ENCODE peak calls at places on chromosome 7, in ten cellular contexts. L is SK-N-SH, S is heart left ventricle, M is left lung, C is fibroblast of lung, T is hepatocyte, E is tibial nerve, Y is breast epithelium, I is upper lobe of right lung, V is ovary. B is an unnamed sample.

GRCh38 chr7:4267326-4268039 is 414.6 kb upstream of the FOXK1 start:
- DNase-seq in T (no peak), L (no peak), M (no peak), S (no peak), Y (no peak), I (no peak), C (no peak), E (no peak), V (no peak), B (no peak)

GRCh38 chr7:80823066-80823465 is 95.8 kb downstream of the SEMA3C start:
- DNase-seq in E (no peak), T (no peak), C (no peak), Y (no peak), M (no peak), S (no peak), L (no peak), V (no peak), I (no peak), B (no peak)

GRCh38 chr7:123242467-123243097 is 42.8 kb upstream of the SLC13A1 start:
- DNase-seq in L (peak; percentile 8), S (no peak), Y (no peak), I (no peak), M (no peak), C (no peak), V (no peak), E (no peak), T (peak; percentile 64), B (no peak)

GRCh38 chr7:34160261-34160752 is 255.0 kb downstream of the BMPER start:
- DNase-seq in L (no peak), C (peak; percentile 44), I (no peak), Y (no peak), E (no peak), V (no peak), S (no peak), T (no peak), M (no peak), B (no peak)

GRCh38 chr7:96329189-96329588 is 7.3 kb upstream of the SLC25A13 start:
- DNase-seq in C (no peak), E (no peak), I (no peak), T (no peak), M (no peak), S (no peak), L (no peak), Y (no peak), V (no peak), B (no peak)

GRCh38 chr7:95628831-95629439 is 32.6 kb upstream of the PDK4 start:
- DNase-seq in Y (no peak), V (no peak), C (peak; percentile 93), S (peak; percentile 21), T (peak; percentile 30), E (no peak), M (no peak), I (no peak), L (no peak), B (no peak)

GRCh38 chr7:123871998-123872867 is 27.3 kb downstream of the HYAL4 start:
- DNase-seq in E (no peak), S (peak; percentile 8), C (peak; percentile 70), L (peak; percentile 61), T (peak; percentile 77), Y (no peak), V (peak; percentile 30), I (no peak), M (no peak), B (no peak)

GRCh38 chr7:48251766-48252165 is 80.5 kb downstream of the ABCA13 start:
- DNase-seq in I (no peak), E (no peak), Y (no peak), M (no peak), L (no peak), T (no peak), C (no peak), S (no peak), V (no peak), B (no peak)

GRCh38 chr7:7857143-7857583 is 111.4 kb upstream of the GLCCI1 start:
- DNase-seq in T (no peak), Y (no peak), L (no peak), M (no peak), E (no peak), I (no peak), S (no peak), C (no peak), V (no peak), B (no peak)

GRCh38 chr7:79272066-79272669 is 181.3 kb downstream of the MAGI2 start:
- DNase-seq in M (no peak), T (peak; percentile 60), Y (no peak), V (no peak), E (no peak), I (no peak), S (no peak), L (peak; percentile 41), C (peak; percentile 74), B (no peak)

GRCh38 chr7:90626011-90626410 is 29.9 kb downstream of the CDK14 start:
- DNase-seq in L (no peak), C (peak; percentile 43), Y (no peak), S (no peak), T (no peak), V (no peak), M (no peak), I (no peak), E (no peak), B (no peak)

GRCh38 chr7:33757563-33758165 is 147.7 kb upstream of the BMPER start:
- DNase-seq in M (no peak), V (peak; percentile 22), C (peak; percentile 67), E (peak; percentile 26), I (no peak), T (peak; percentile 58), L (peak; percentile 45), Y (no peak), S (no peak), B (no peak)

GRCh38 chr7:1309290-1309689 is 76.6 kb downstream of the UNCX start:
- DNase-seq in S (no peak), V (no peak), M (no peak), T (no peak), I (no peak), C (no peak), Y (no peak), E (no peak), L (no peak), B (no peak)

GRCh38 chr7:43193905-43194304 is 81.5 kb downstream of the HECW1 start:
- DNase-seq in V (no peak), C (no peak), L (no peak), T (no peak), M (no peak), E (no peak), S (no peak), Y (no peak), I (no peak), B (no peak)

GRCh38 chr7:44072364-44073231 is 7.2 kb upstream of the PGAM2 start:
- DNase-seq in E (peak; percentile 58), M (peak; percentile 75), C (peak; percentile 78), S (peak; percentile 84), T (peak; percentile 84), L (peak; percentile 93), I (no peak), V (peak; percentile 78), Y (peak; percentile 56), B (peak; percentile 31)

DNA sequence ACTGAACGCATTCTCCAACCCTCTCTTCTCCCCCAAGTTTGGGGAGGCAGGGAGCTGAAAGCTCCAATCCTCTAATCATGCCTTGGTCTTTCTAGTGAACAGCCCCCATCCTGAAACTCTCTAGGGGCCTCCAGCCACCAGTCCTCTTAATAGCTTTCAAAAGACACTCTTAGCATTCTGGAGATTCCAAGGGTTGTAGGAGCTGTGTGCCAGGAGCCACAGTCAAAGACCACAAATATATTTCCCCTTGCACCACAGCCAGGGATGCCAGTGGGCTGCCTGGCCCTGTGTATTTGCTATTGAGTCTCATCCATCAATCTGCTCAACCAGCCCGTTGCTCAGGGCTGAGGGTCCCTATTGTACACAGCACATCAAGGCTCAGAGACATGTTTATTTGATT is 18.5 kb upstream of the MLXIPL start:
- DNase-seq in M (no peak), I (no peak), V (no peak), L (no peak), C (no peak), S (no peak), E (no peak), T (no peak), Y (no peak), B (no peak)
- H3K27me3 ChIP-seq in M (peaks cover 12% of the 10 kb centered on the region), I (peaks cover 13% of the 10 kb centered on the region), V (no peaks in the 10 kb centered on the region), L (peaks cover 59% of the 10 kb centered on the region), C (peaks cover 23% of the 10 kb centered on the region), S (peaks cover 6% of the 10 kb centered on the region), E (no peaks in the 10 kb centered on the region), T (peaks cover 11% of the 10 kb centered on the region), Y (peaks cover 12% of the 10 kb centered on the region), B (peaks cover 24% of the 10 kb centered on the region)

GRCh38 chr7:139989366-139990141 is 73.2 kb downstream of the PARP12 start:
- DNase-seq in L (no peak), C (no peak), I (no peak), S (no peak), T (no peak), Y (no peak), E (no peak), M (no peak), V (no peak), B (no peak)

GRCh38 chr7:139985811-139986210 is 76.9 kb downstream of the PARP12 start:
- DNase-seq in V (no peak), I (peak; percentile 35), C (no peak), M (no peak), T (no peak), L (no peak), Y (no peak), E (no peak), S (no peak), B (no peak)

GRCh38 chr7:139990571-139990970 is 72.2 kb downstream of the PARP12 start:
- DNase-seq in E (no peak), S (no peak), V (no peak), C (no peak), Y (no peak), T (no peak), I (no peak), M (no peak), L (no peak), B (no peak)

GRCh38 chr7:139990142-139990535 is 72.6 kb downstream of the PARP12 start:
- DNase-seq in E (no peak), Y (no peak), I (no peak), S (no peak), C (no peak), M (no peak), T (no peak), L (no peak), V (no peak), B (no peak)

GRCh38 chr7:139987691-139988516 is 74.8 kb downstream of the PARP12 start:
- DNase-seq in I (no peak), S (no peak), M (no peak), T (no peak), V (no peak), L (no peak), Y (no peak), E (no peak), C (no peak), B (no peak)
- TF ChIP-seq CTCF in I (no peak), S (no peak), M (no peak), T (no peak), V (no peak), L (peak; percentile 29), Y (no peak), E (no peak), C (no peak), B (no peak)

GRCh38 chr7:70512144-70512543 is 619.8 kb upstream of the GALNT17 start:
- DNase-seq in I (no peak), M (no peak), Y (no peak), T (no peak), C (no peak), S (no peak), L (no peak), V (no peak), E (no peak), B (no peak)
- H3K27me3 ChIP-seq in I (no peaks in the 10 kb centered on the region), M (no peaks in the 10 kb centered on the region), Y (no peaks in the 10 kb centered on the region), T (no peaks in the 10 kb centered on the region), C (no peaks in the 10 kb centered on the region), S (no peaks in the 10 kb centered on the region), L (no peaks in the 10 kb centered on the region), V (no peaks in the 10 kb centered on the region), E (no peaks in the 10 kb centered on the region), B (no peaks in the 10 kb centered on the region)

GRCh38 chr7:158442260-158442659 is 145.4 kb downstream of the PTPRN2 start:
- DNase-seq in T (peak; percentile 35), Y (no peak), L (no peak), C (no peak), E (no peak), S (no peak), M (no peak), V (no peak), I (no peak), B (no peak)
- TF ChIP-seq CTCF in T (peak; percentile 40), Y (no peak), L (peak; percentile 14), C (peak; percentile 5), E (no peak), S (no peak), M (no peak), V (no peak), I (no peak), B (no peak)

B was measured in CD4-positive, alpha-beta T cell.